ENCODE peak calls at places on chromosomes 3 and 15, in four cellular contexts. One of them, this sample, is unnamed.

GRCh38 chr15:70466305-70466704 is 297.1 kb downstream of the UACA start:
- DNase-seq in esophagus squamous epithelium: no peak
- DNase-seq in IMR-90: no peak
- DNase-seq in endothelial cell of umbilical vein: no peak
- DNase-seq in this sample: no peak

GRCh38 chr15:78810377-78811123 is 714 bp downstream of the ADAMTS7 start:
- DNase-seq in esophagus squamous epithelium: no peak
- DNase-seq in IMR-90: peak
- DNase-seq in endothelial cell of umbilical vein: peak
- DNase-seq in this sample: peak

GRCh38 chr15:40055576-40056293 is 16.8 kb upstream of the SRP14 start:
- DNase-seq in esophagus squamous epithelium: no peak
- DNase-seq in endothelial cell of umbilical vein: no peak
- DNase-seq in IMR-90: no peak
- DNase-seq in this sample: no peak

GRCh38 chr3:127831723-127832172 is 9.4 kb upstream of the MGLL start:
- DNase-seq in esophagus squamous epithelium: no peak
- DNase-seq in endothelial cell of umbilical vein: peak
- DNase-seq in IMR-90: peak
- DNase-seq in this sample: no peak

GRCh38 chr3:79651536-79652065 is 116.2 kb downstream of the ROBO1 start:
- DNase-seq in endothelial cell of umbilical vein: no peak
- DNase-seq in IMR-90: no peak
- DNase-seq in esophagus squamous epithelium: no peak
- DNase-seq in this sample: no peak

GRCh38 chr15:68712886-68713285 is 107.8 kb downstream of the ANP32A start:
- DNase-seq in esophagus squamous epithelium: no peak
- DNase-seq in IMR-90: no peak
- DNase-seq in endothelial cell of umbilical vein: no peak
- DNase-seq in this sample: no peak

GRCh38 chr15:33492434-33493052 is 181.8 kb downstream of the RYR3 start:
- DNase-seq in IMR-90: no peak
- DNase-seq in esophagus squamous epithelium: no peak
- DNase-seq in endothelial cell of umbilical vein: no peak
- DNase-seq in this sample: no peak

GRCh38 chr3:171614318-171614967 is 154.2 kb upstream of the TNIK start:
- DNase-seq in endothelial cell of umbilical vein: peak
- DNase-seq in esophagus squamous epithelium: no peak
- DNase-seq in IMR-90: peak
- DNase-seq in this sample: peak

GRCh38 chr3:101099791-101100190 is 106.6 kb upstream of the ABI3BP start:
- DNase-seq in IMR-90: no peak
- DNase-seq in endothelial cell of umbilical vein: no peak
- DNase-seq in esophagus squamous epithelium: no peak
- DNase-seq in this sample: no peak

GRCh38 chr3:109018828-109019227 is 65.1 kb upstream of the GUCA1C start:
- DNase-seq in esophagus squamous epithelium: no peak
- DNase-seq in endothelial cell of umbilical vein: no peak
- DNase-seq in IMR-90: peak
- DNase-seq in this sample: no peak

GRCh38 chr3:31968927-31969418 is 12.1 kb downstream of the OSBPL10 start:
- DNase-seq in IMR-90: peak
- DNase-seq in endothelial cell of umbilical vein: peak
- DNase-seq in esophagus squamous epithelium: no peak
- DNase-seq in this sample: no peak

GRCh38 chr3:151949706-151950105 is 76.3 kb downstream of the SUCNR1 start:
- DNase-seq in esophagus squamous epithelium: no peak
- DNase-seq in endothelial cell of umbilical vein: no peak
- DNase-seq in IMR-90: no peak
- DNase-seq in this sample: no peak

GRCh38 chr15:43483306-43484128 is 9.4 kb downstream of the TP53BP1 start:
- DNase-seq in endothelial cell of umbilical vein: peak
- DNase-seq in IMR-90: no peak
- DNase-seq in esophagus squamous epithelium: no peak
- DNase-seq in this sample: no peak

GRCh38 chr3:127607675-127608361 is 9.6 kb downstream of the MCM2 start:
- DNase-seq in esophagus squamous epithelium: no peak
- DNase-seq in IMR-90: no peak
- DNase-seq in endothelial cell of umbilical vein: no peak
- DNase-seq in this sample: no peak

DNA sequence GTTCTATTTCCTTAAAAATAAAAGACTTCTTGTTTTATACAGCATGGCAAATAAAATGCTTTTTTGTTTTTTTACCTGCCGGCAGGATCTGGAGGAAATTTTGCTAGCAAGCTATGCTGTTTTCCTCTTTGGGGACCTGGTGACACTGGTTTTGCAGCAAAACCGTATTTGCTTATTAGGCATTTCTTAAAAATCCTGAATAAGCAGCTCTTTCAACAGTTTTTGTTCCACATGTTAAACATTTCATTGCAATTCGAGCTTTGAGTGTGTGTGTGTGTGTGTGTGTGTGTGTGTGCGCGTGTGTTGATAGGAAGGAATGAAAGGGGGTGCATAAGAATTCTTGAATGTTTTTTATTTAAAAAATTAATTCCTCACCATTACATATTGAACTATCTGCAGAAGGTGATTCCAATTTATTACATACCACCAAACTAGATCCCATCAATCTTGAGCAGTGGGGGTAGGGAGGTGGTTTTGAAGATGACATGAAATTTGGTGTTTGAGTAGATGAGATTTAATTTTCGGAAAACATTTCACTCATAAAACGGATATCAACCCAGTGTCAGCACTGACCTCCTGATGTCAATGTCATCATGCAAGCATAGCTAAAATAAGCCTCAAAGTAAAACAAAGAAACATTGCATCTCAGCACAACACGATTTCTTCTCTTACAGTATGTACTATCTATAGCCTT is 17.2 kb downstream of the ZBTB38 start:
- DNase-seq in endothelial cell of umbilical vein: no peak
- DNase-seq in esophagus squamous epithelium: no peak
- DNase-seq in IMR-90: peak
- DNase-seq in this sample: no peak
- TF ChIP-seq POLR2A in endothelial cell of umbilical vein: no peak
- TF ChIP-seq POLR2A in esophagus squamous epithelium: no peak
- TF ChIP-seq POLR2A in IMR-90: no peak
- TF ChIP-seq POLR2A in this sample: no peak

GRCh38 chr3:52695798-52696649 is 9.6 kb downstream of the GLT8D1 start:
- DNase-seq in esophagus squamous epithelium: no peak
- DNase-seq in endothelial cell of umbilical vein: no peak
- DNase-seq in IMR-90: no peak
- DNase-seq in this sample: no peak
- H3K27ac ChIP-seq in esophagus squamous epithelium: no peak
- H3K27ac ChIP-seq in endothelial cell of umbilical vein: no peak
- H3K27ac ChIP-seq in IMR-90: no peak
- H3K27ac ChIP-seq in this sample: no peak

GRCh38 chr15:51970132-51970817 is 1.3 kb downstream of the LEO1 start:
- DNase-seq in IMR-90: no peak
- DNase-seq in endothelial cell of umbilical vein: no peak
- DNase-seq in esophagus squamous epithelium: no peak
- DNase-seq in this sample: no peak

GRCh38 chr15:51969728-51970127 is 1.9 kb downstream of the LEO1 start:
- DNase-seq in endothelial cell of umbilical vein: no peak
- DNase-seq in esophagus squamous epithelium: no peak
- DNase-seq in IMR-90: peak
- DNase-seq in this sample: no peak

GRCh38 chr15:51973220-51973619 is 1.6 kb upstream of the LEO1 start:
- DNase-seq in endothelial cell of umbilical vein: no peak
- DNase-seq in IMR-90: no peak
- DNase-seq in esophagus squamous epithelium: no peak
- DNase-seq in this sample: no peak

GRCh38 chr15:51970981-51971352 is 611 bp downstream of the LEO1 start:
- DNase-seq in IMR-90: no peak
- DNase-seq in esophagus squamous epithelium: no peak
- DNase-seq in endothelial cell of umbilical vein: no peak
- DNase-seq in this sample: no peak

DNA sequence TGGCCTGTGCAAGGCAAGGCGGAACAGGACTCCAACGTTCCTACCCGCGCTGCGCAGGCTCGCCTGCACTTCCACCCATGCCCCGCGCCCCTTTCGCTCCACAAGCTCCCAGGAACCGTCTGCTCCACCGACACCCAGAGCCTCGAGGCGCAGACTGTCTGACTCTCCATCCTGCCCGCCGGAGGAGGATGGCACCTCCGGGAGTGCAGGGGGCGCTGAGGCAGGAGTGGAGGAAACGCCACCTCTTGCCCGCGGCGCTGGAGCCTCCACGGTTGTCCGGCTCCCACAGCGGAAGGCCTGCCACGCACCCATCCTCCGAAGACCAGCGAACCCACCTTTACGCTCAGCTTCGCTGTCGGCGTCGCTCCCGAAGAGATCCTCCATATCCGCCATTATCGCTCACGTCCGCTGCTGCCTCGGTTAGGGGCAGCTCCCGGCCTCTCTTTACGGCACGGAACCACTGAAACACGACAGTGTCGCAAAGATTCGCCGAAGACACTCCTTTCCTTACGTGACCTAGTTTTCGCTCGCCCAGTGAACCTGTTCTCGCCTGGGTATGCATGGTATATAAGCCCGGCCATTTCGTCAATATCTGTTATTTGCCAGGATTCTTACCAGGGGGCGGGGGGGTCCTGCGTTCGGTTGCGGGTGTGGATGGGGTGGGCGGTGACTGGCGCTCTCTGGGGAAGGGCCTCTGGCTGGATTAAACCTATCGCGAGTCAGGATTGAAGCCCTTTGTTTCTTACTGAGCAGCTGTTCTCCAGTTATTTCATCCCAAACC is at the start of gene LEO1:
- DNase-seq in esophagus squamous epithelium: peak
- DNase-seq in endothelial cell of umbilical vein: peak
- DNase-seq in IMR-90: peak
- DNase-seq in this sample: peak
- TF ChIP-seq POLR2A in esophagus squamous epithelium: no peak
- TF ChIP-seq POLR2A in endothelial cell of umbilical vein: peak
- TF ChIP-seq POLR2A in IMR-90: peak
- TF ChIP-seq POLR2A in this sample: no peak

GRCh38 chr3:9142346-9142745 is 107.1 kb downstream of the SRGAP3 start:
- DNase-seq in esophagus squamous epithelium: no peak
- DNase-seq in IMR-90: no peak
- DNase-seq in endothelial cell of umbilical vein: no peak
- DNase-seq in this sample: no peak

GRCh38 chr3:9146367-9147071 is 102.9 kb downstream of the SRGAP3 start:
- DNase-seq in IMR-90: no peak
- DNase-seq in esophagus squamous epithelium: no peak
- DNase-seq in endothelial cell of umbilical vein: no peak
- DNase-seq in this sample: no peak

GRCh38 chr3:9139366-9139765 is 110.1 kb downstream of the SRGAP3 start:
- DNase-seq in IMR-90: no peak
- DNase-seq in esophagus squamous epithelium: no peak
- DNase-seq in endothelial cell of umbilical vein: no peak
- DNase-seq in this sample: no peak

GRCh38 chr3:9141903-9142302 is 107.5 kb downstream of the SRGAP3 start:
- DNase-seq in IMR-90: no peak
- DNase-seq in endothelial cell of umbilical vein: no peak
- DNase-seq in esophagus squamous epithelium: no peak
- DNase-seq in this sample: no peak

DNA sequence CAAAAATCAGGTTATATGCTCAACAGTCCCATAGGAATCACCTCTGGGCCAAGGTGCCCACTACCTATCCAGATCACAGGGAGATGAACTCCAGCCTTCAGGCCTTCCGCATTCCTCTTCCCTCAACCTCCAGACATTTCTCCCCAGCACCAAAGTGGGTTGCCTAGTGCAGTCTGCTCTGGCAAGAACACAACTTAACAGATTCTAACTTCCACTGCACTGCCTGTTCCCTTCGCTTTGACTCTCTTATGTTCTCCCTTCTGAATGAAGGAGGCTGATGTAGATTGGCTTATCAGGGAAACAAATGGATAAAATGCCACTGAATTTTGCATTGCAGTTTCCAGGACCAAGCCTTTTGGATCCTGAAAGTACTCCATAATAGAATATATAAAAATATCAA is 106.3 kb downstream of the SRGAP3 start:
- DNase-seq in IMR-90: no peak
- DNase-seq in esophagus squamous epithelium: no peak
- DNase-seq in endothelial cell of umbilical vein: no peak
- DNase-seq in this sample: no peak
- H3K27ac ChIP-seq in IMR-90: no peak
- H3K27ac ChIP-seq in esophagus squamous epithelium: no peak
- H3K27ac ChIP-seq in endothelial cell of umbilical vein: no peak
- H3K27ac ChIP-seq in this sample: no peak

DNA sequence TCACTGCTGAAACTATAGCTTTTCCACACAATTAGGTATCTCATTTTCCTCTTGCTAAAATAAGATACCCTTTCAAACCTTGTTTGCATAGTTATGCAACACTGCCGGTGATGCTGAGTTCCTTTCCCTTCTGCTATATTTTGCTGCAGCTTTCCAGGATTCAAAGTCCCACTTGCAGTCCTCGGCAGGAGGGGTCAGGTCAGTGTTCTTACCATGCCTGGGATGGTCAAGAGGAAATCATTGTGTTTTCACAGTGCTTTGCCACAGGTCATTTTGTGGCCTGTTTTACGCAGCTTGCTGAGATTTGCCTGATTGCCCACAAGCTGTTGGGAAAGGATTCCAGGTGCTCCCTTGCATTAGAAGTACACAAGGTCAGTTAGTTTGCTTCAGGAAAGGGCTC is 156.9 kb downstream of the B3GALNT1 start:
- DNase-seq in endothelial cell of umbilical vein: peak
- DNase-seq in esophagus squamous epithelium: no peak
- DNase-seq in IMR-90: no peak
- DNase-seq in this sample: no peak
- TF ChIP-seq POLR2A in endothelial cell of umbilical vein: no peak
- TF ChIP-seq POLR2A in esophagus squamous epithelium: no peak
- TF ChIP-seq POLR2A in IMR-90: no peak
- TF ChIP-seq POLR2A in this sample: no peak

GRCh38 chr3:193400304-193400703 is 21.8 kb upstream of the ATP13A5 start:
- DNase-seq in endothelial cell of umbilical vein: no peak
- DNase-seq in esophagus squamous epithelium: no peak
- DNase-seq in IMR-90: no peak
- DNase-seq in this sample: no peak
- H3K27ac ChIP-seq in endothelial cell of umbilical vein: no peak
- H3K27ac ChIP-seq in esophagus squamous epithelium: peak
- H3K27ac ChIP-seq in IMR-90: no peak
- H3K27ac ChIP-seq in this sample: no peak